ENCODE peak calls at places on chromosomes 16 and 17, in seven cellular contexts. One of them, this sample, is unnamed.

GRCh38 chr16:87202346-87202745 is 114.8 kb downstream of the C16orf95 start:
- DNase-seq in stimulated activated CD4-positive, alpha-beta T cell treated with anti-CD3 and anti-CD28 coated beads, TNF-alpha, amount 100 ng/mL, for 24 hours: no peak
- DNase-seq in RPMI8226: no peak
- DNase-seq in keratinocyte: no peak
- DNase-seq in tibial nerve: no peak
- DNase-seq in fibroblast of lung: peak
- DNase-seq in T-cell: no peak
- DNase-seq in this sample: no peak

GRCh38 chr16:82990155-82990554 is 363.4 kb downstream of the CDH13 start:
- DNase-seq in fibroblast of lung: peak
- DNase-seq in tibial nerve: no peak
- DNase-seq in T-cell: no peak
- DNase-seq in stimulated activated CD4-positive, alpha-beta T cell treated with anti-CD3 and anti-CD28 coated beads, TNF-alpha, amount 100 ng/mL, for 24 hours: no peak
- DNase-seq in keratinocyte: no peak
- DNase-seq in RPMI8226: no peak
- DNase-seq in this sample: no peak

GRCh38 chr17:63490858-63491400 is 14.1 kb downstream of the ACE start:
- DNase-seq in RPMI8226: no peak
- DNase-seq in stimulated activated CD4-positive, alpha-beta T cell treated with anti-CD3 and anti-CD28 coated beads, TNF-alpha, amount 100 ng/mL, for 24 hours: no peak
- DNase-seq in tibial nerve: no peak
- DNase-seq in fibroblast of lung: no peak
- DNase-seq in keratinocyte: no peak
- DNase-seq in T-cell: no peak
- DNase-seq in this sample: no peak

GRCh38 chr16:4689091-4689671 is 4.2 kb upstream of the NUDT16L1 start:
- DNase-seq in stimulated activated CD4-positive, alpha-beta T cell treated with anti-CD3 and anti-CD28 coated beads, TNF-alpha, amount 100 ng/mL, for 24 hours: no peak
- DNase-seq in keratinocyte: no peak
- DNase-seq in fibroblast of lung: no peak
- DNase-seq in tibial nerve: no peak
- DNase-seq in T-cell: no peak
- DNase-seq in RPMI8226: no peak
- DNase-seq in this sample: no peak

GRCh38 chr17:20975566-20975965 is 67.2 kb downstream of the USP22 start:
- DNase-seq in tibial nerve: no peak
- DNase-seq in RPMI8226: no peak
- DNase-seq in stimulated activated CD4-positive, alpha-beta T cell treated with anti-CD3 and anti-CD28 coated beads, TNF-alpha, amount 100 ng/mL, for 24 hours: no peak
- DNase-seq in T-cell: no peak
- DNase-seq in keratinocyte: no peak
- DNase-seq in fibroblast of lung: no peak
- DNase-seq in this sample: no peak

GRCh38 chr16:55000595-55000994 is 69.9 kb downstream of the IRX5 start:
- DNase-seq in tibial nerve: no peak
- DNase-seq in T-cell: no peak
- DNase-seq in RPMI8226: no peak
- DNase-seq in keratinocyte: no peak
- DNase-seq in stimulated activated CD4-positive, alpha-beta T cell treated with anti-CD3 and anti-CD28 coated beads, TNF-alpha, amount 100 ng/mL, for 24 hours: no peak
- DNase-seq in fibroblast of lung: peak
- DNase-seq in this sample: no peak

GRCh38 chr16:76583466-76583865 is 306.3 kb downstream of the CNTNAP4 start:
- DNase-seq in keratinocyte: no peak
- DNase-seq in stimulated activated CD4-positive, alpha-beta T cell treated with anti-CD3 and anti-CD28 coated beads, TNF-alpha, amount 100 ng/mL, for 24 hours: no peak
- DNase-seq in RPMI8226: peak
- DNase-seq in fibroblast of lung: no peak
- DNase-seq in tibial nerve: peak
- DNase-seq in T-cell: no peak
- DNase-seq in this sample: no peak

GRCh38 chr17:77877019-77877418 is 81.5 kb upstream of the TNRC6C start:
- DNase-seq in fibroblast of lung: no peak
- DNase-seq in keratinocyte: no peak
- DNase-seq in RPMI8226: no peak
- DNase-seq in tibial nerve: no peak
- DNase-seq in stimulated activated CD4-positive, alpha-beta T cell treated with anti-CD3 and anti-CD28 coated beads, TNF-alpha, amount 100 ng/mL, for 24 hours: no peak
- DNase-seq in T-cell: no peak
- DNase-seq in this sample: no peak

GRCh38 chr17:31072186-31072585 is 22.6 kb upstream of the NF1 start:
- DNase-seq in fibroblast of lung: peak
- DNase-seq in tibial nerve: no peak
- DNase-seq in keratinocyte: peak
- DNase-seq in T-cell: no peak
- DNase-seq in RPMI8226: no peak
- DNase-seq in stimulated activated CD4-positive, alpha-beta T cell treated with anti-CD3 and anti-CD28 coated beads, TNF-alpha, amount 100 ng/mL, for 24 hours: no peak
- DNase-seq in this sample: no peak

GRCh38 chr16:85461814-85462404 is 151.2 kb upstream of the GSE1 start:
- DNase-seq in stimulated activated CD4-positive, alpha-beta T cell treated with anti-CD3 and anti-CD28 coated beads, TNF-alpha, amount 100 ng/mL, for 24 hours: no peak
- DNase-seq in keratinocyte: no peak
- DNase-seq in RPMI8226: peak
- DNase-seq in tibial nerve: no peak
- DNase-seq in T-cell: no peak
- DNase-seq in fibroblast of lung: peak
- DNase-seq in this sample: no peak

GRCh38 chr16:68884867-68885266 is 41.5 kb downstream of the TANGO6 start:
- DNase-seq in fibroblast of lung: no peak
- DNase-seq in T-cell: no peak
- DNase-seq in keratinocyte: no peak
- DNase-seq in tibial nerve: no peak
- DNase-seq in RPMI8226: no peak
- DNase-seq in stimulated activated CD4-positive, alpha-beta T cell treated with anti-CD3 and anti-CD28 coated beads, TNF-alpha, amount 100 ng/mL, for 24 hours: no peak
- DNase-seq in this sample: no peak

GRCh38 chr17:32007463-32008298 is 498 bp downstream of the LRRC37B start:
- DNase-seq in T-cell: peak
- DNase-seq in stimulated activated CD4-positive, alpha-beta T cell treated with anti-CD3 and anti-CD28 coated beads, TNF-alpha, amount 100 ng/mL, for 24 hours: peak
- DNase-seq in RPMI8226: peak
- DNase-seq in tibial nerve: peak
- DNase-seq in fibroblast of lung: peak
- DNase-seq in keratinocyte: no peak
- DNase-seq in this sample: no peak

GRCh38 chr17:65698381-65699061 is 137.1 kb upstream of the AXIN2 start:
- DNase-seq in T-cell: no peak
- DNase-seq in keratinocyte: no peak
- DNase-seq in RPMI8226: no peak
- DNase-seq in stimulated activated CD4-positive, alpha-beta T cell treated with anti-CD3 and anti-CD28 coated beads, TNF-alpha, amount 100 ng/mL, for 24 hours: no peak
- DNase-seq in fibroblast of lung: peak
- DNase-seq in tibial nerve: no peak
- DNase-seq in this sample: no peak

GRCh38 chr16:2485811-2486507 is 11.0 kb downstream of the TBC1D24 start:
- DNase-seq in tibial nerve: no peak
- DNase-seq in stimulated activated CD4-positive, alpha-beta T cell treated with anti-CD3 and anti-CD28 coated beads, TNF-alpha, amount 100 ng/mL, for 24 hours: no peak
- DNase-seq in RPMI8226: no peak
- DNase-seq in T-cell: no peak
- DNase-seq in keratinocyte: no peak
- DNase-seq in fibroblast of lung: no peak
- DNase-seq in this sample: no peak

GRCh38 chr17:39530513-39530912 is 69.2 kb downstream of the CDK12 start:
- DNase-seq in keratinocyte: no peak
- DNase-seq in T-cell: no peak
- DNase-seq in stimulated activated CD4-positive, alpha-beta T cell treated with anti-CD3 and anti-CD28 coated beads, TNF-alpha, amount 100 ng/mL, for 24 hours: no peak
- DNase-seq in RPMI8226: no peak
- DNase-seq in tibial nerve: no peak
- DNase-seq in fibroblast of lung: no peak
- DNase-seq in this sample: no peak

GRCh38 chr16:51056331-51056730 is 94.7 kb downstream of the SALL1 start:
- DNase-seq in stimulated activated CD4-positive, alpha-beta T cell treated with anti-CD3 and anti-CD28 coated beads, TNF-alpha, amount 100 ng/mL, for 24 hours: no peak
- DNase-seq in RPMI8226: no peak
- DNase-seq in keratinocyte: no peak
- DNase-seq in tibial nerve: no peak
- DNase-seq in T-cell: no peak
- DNase-seq in fibroblast of lung: no peak
- DNase-seq in this sample: no peak

GRCh38 chr16:48272837-48273421 is 25.6 kb upstream of the ABCC11 start:
- DNase-seq in fibroblast of lung: peak
- DNase-seq in T-cell: no peak
- DNase-seq in tibial nerve: peak
- DNase-seq in stimulated activated CD4-positive, alpha-beta T cell treated with anti-CD3 and anti-CD28 coated beads, TNF-alpha, amount 100 ng/mL, for 24 hours: no peak
- DNase-seq in RPMI8226: no peak
- DNase-seq in keratinocyte: no peak
- DNase-seq in this sample: no peak

GRCh38 chr16:53071748-53072301 is 17.0 kb downstream of the CHD9 start:
- DNase-seq in RPMI8226: no peak
- DNase-seq in stimulated activated CD4-positive, alpha-beta T cell treated with anti-CD3 and anti-CD28 coated beads, TNF-alpha, amount 100 ng/mL, for 24 hours: no peak
- DNase-seq in fibroblast of lung: peak
- DNase-seq in T-cell: no peak
- DNase-seq in tibial nerve: peak
- DNase-seq in keratinocyte: no peak
- DNase-seq in this sample: no peak

GRCh38 chr16:47475786-47476185 is 14.7 kb downstream of the PHKB start:
- DNase-seq in keratinocyte: no peak
- DNase-seq in T-cell: no peak
- DNase-seq in stimulated activated CD4-positive, alpha-beta T cell treated with anti-CD3 and anti-CD28 coated beads, TNF-alpha, amount 100 ng/mL, for 24 hours: no peak
- DNase-seq in tibial nerve: no peak
- DNase-seq in RPMI8226: no peak
- DNase-seq in fibroblast of lung: peak
- DNase-seq in this sample: no peak

GRCh38 chr17:57899391-57899790 is 49.5 kb upstream of the MRPS23 start:
- DNase-seq in RPMI8226: no peak
- DNase-seq in tibial nerve: no peak
- DNase-seq in keratinocyte: no peak
- DNase-seq in fibroblast of lung: no peak
- DNase-seq in T-cell: no peak
- DNase-seq in stimulated activated CD4-positive, alpha-beta T cell treated with anti-CD3 and anti-CD28 coated beads, TNF-alpha, amount 100 ng/mL, for 24 hours: no peak
- DNase-seq in this sample: no peak

GRCh38 chr16:21264226-21265036 is 13.7 kb downstream of the CRYM start:
- DNase-seq in RPMI8226: no peak
- DNase-seq in tibial nerve: no peak
- DNase-seq in fibroblast of lung: peak
- DNase-seq in stimulated activated CD4-positive, alpha-beta T cell treated with anti-CD3 and anti-CD28 coated beads, TNF-alpha, amount 100 ng/mL, for 24 hours: no peak
- DNase-seq in keratinocyte: no peak
- DNase-seq in T-cell: no peak
- DNase-seq in this sample: no peak

GRCh38 chr16:87295661-87296531 is 21.3 kb downstream of the C16orf95 start:
- DNase-seq in tibial nerve: no peak
- DNase-seq in fibroblast of lung: no peak
- DNase-seq in stimulated activated CD4-positive, alpha-beta T cell treated with anti-CD3 and anti-CD28 coated beads, TNF-alpha, amount 100 ng/mL, for 24 hours: no peak
- DNase-seq in keratinocyte: no peak
- DNase-seq in T-cell: no peak
- DNase-seq in RPMI8226: no peak
- DNase-seq in this sample: no peak

GRCh38 chr17:80477647-80478478 is 1.5 kb upstream of the NPTX1 start:
- DNase-seq in fibroblast of lung: peak
- DNase-seq in RPMI8226: no peak
- DNase-seq in T-cell: no peak
- DNase-seq in stimulated activated CD4-positive, alpha-beta T cell treated with anti-CD3 and anti-CD28 coated beads, TNF-alpha, amount 100 ng/mL, for 24 hours: no peak
- DNase-seq in keratinocyte: no peak
- DNase-seq in tibial nerve: no peak
- DNase-seq in this sample: no peak

GRCh38 chr16:73192227-73192894 is 144.4 kb upstream of the ZFHX3 start:
- DNase-seq in RPMI8226: no peak
- DNase-seq in fibroblast of lung: peak
- DNase-seq in T-cell: no peak
- DNase-seq in tibial nerve: no peak
- DNase-seq in keratinocyte: no peak
- DNase-seq in stimulated activated CD4-positive, alpha-beta T cell treated with anti-CD3 and anti-CD28 coated beads, TNF-alpha, amount 100 ng/mL, for 24 hours: no peak
- DNase-seq in this sample: no peak

GRCh38 chr17:46732754-46733398 is 85.6 kb downstream of the WNT3 start:
- DNase-seq in stimulated activated CD4-positive, alpha-beta T cell treated with anti-CD3 and anti-CD28 coated beads, TNF-alpha, amount 100 ng/mL, for 24 hours: no peak
- DNase-seq in tibial nerve: no peak
- DNase-seq in fibroblast of lung: no peak
- DNase-seq in keratinocyte: no peak
- DNase-seq in RPMI8226: no peak
- DNase-seq in T-cell: no peak
- DNase-seq in this sample: no peak

GRCh38 chr16:64012166-64012565 is 1109.7 kb downstream of the CDH11 start:
- DNase-seq in RPMI8226: no peak
- DNase-seq in keratinocyte: no peak
- DNase-seq in tibial nerve: no peak
- DNase-seq in fibroblast of lung: peak
- DNase-seq in T-cell: no peak
- DNase-seq in stimulated activated CD4-positive, alpha-beta T cell treated with anti-CD3 and anti-CD28 coated beads, TNF-alpha, amount 100 ng/mL, for 24 hours: no peak
- DNase-seq in this sample: no peak

GRCh38 chr17:57566724-57567123 is 178.4 kb downstream of the CCDC182 start:
- DNase-seq in keratinocyte: no peak
- DNase-seq in tibial nerve: no peak
- DNase-seq in fibroblast of lung: no peak
- DNase-seq in T-cell: no peak
- DNase-seq in RPMI8226: no peak
- DNase-seq in stimulated activated CD4-positive, alpha-beta T cell treated with anti-CD3 and anti-CD28 coated beads, TNF-alpha, amount 100 ng/mL, for 24 hours: no peak
- DNase-seq in this sample: no peak

GRCh38 chr16:50102046-50102756 is 36.4 kb downstream of the HEATR3 start:
- DNase-seq in keratinocyte: peak
- DNase-seq in T-cell: no peak
- DNase-seq in tibial nerve: no peak
- DNase-seq in stimulated activated CD4-positive, alpha-beta T cell treated with anti-CD3 and anti-CD28 coated beads, TNF-alpha, amount 100 ng/mL, for 24 hours: no peak
- DNase-seq in fibroblast of lung: peak
- DNase-seq in RPMI8226: no peak
- DNase-seq in this sample: no peak

GRCh38 chr16:15434425-15435215 is at the start of gene BMERB1:
- DNase-seq in keratinocyte: no peak
- DNase-seq in RPMI8226: no peak
- DNase-seq in fibroblast of lung: peak
- DNase-seq in stimulated activated CD4-positive, alpha-beta T cell treated with anti-CD3 and anti-CD28 coated beads, TNF-alpha, amount 100 ng/mL, for 24 hours: peak
- DNase-seq in tibial nerve: peak
- DNase-seq in T-cell: peak
- DNase-seq in this sample: no peak

GRCh38 chr16:46947900-46948547 is 25.4 kb downstream of the DNAJA2 start:
- DNase-seq in T-cell: peak
- DNase-seq in stimulated activated CD4-positive, alpha-beta T cell treated with anti-CD3 and anti-CD28 coated beads, TNF-alpha, amount 100 ng/mL, for 24 hours: peak
- DNase-seq in tibial nerve: peak
- DNase-seq in keratinocyte: no peak
- DNase-seq in RPMI8226: peak
- DNase-seq in fibroblast of lung: peak
- DNase-seq in this sample: no peak

GRCh38 chr17:12877953-12878669 is 88.8 kb downstream of the ARHGAP44 start:
- DNase-seq in T-cell: no peak
- DNase-seq in fibroblast of lung: no peak
- DNase-seq in stimulated activated CD4-positive, alpha-beta T cell treated with anti-CD3 and anti-CD28 coated beads, TNF-alpha, amount 100 ng/mL, for 24 hours: no peak
- DNase-seq in keratinocyte: no peak
- DNase-seq in tibial nerve: no peak
- DNase-seq in RPMI8226: no peak
- DNase-seq in this sample: no peak

GRCh38 chr17:81831957-81832607 is 1.0 kb downstream of the MCRIP1 start:
- DNase-seq in T-cell: peak
- DNase-seq in stimulated activated CD4-positive, alpha-beta T cell treated with anti-CD3 and anti-CD28 coated beads, TNF-alpha, amount 100 ng/mL, for 24 hours: peak
- DNase-seq in tibial nerve: no peak
- DNase-seq in keratinocyte: no peak
- DNase-seq in RPMI8226: peak
- DNase-seq in fibroblast of lung: peak
- DNase-seq in this sample: no peak

GRCh38 chr17:17518019-17518418 is 21.8 kb upstream of the RASD1 start:
- DNase-seq in stimulated activated CD4-positive, alpha-beta T cell treated with anti-CD3 and anti-CD28 coated beads, TNF-alpha, amount 100 ng/mL, for 24 hours: no peak
- DNase-seq in RPMI8226: no peak
- DNase-seq in T-cell: no peak
- DNase-seq in fibroblast of lung: no peak
- DNase-seq in keratinocyte: no peak
- DNase-seq in tibial nerve: no peak
- DNase-seq in this sample: no peak

GRCh38 chr17:27819171-27819544 is 18.8 kb upstream of the NOS2 start:
- DNase-seq in RPMI8226: no peak
- DNase-seq in T-cell: no peak
- DNase-seq in keratinocyte: no peak
- DNase-seq in fibroblast of lung: no peak
- DNase-seq in tibial nerve: no peak
- DNase-seq in stimulated activated CD4-positive, alpha-beta T cell treated with anti-CD3 and anti-CD28 coated beads, TNF-alpha, amount 100 ng/mL, for 24 hours: no peak
- DNase-seq in this sample: no peak

GRCh38 chr16:88770459-88771293 is 14.3 kb downstream of the PIEZO1 start:
- DNase-seq in keratinocyte: peak
- DNase-seq in tibial nerve: no peak
- DNase-seq in fibroblast of lung: peak
- DNase-seq in RPMI8226: no peak
- DNase-seq in stimulated activated CD4-positive, alpha-beta T cell treated with anti-CD3 and anti-CD28 coated beads, TNF-alpha, amount 100 ng/mL, for 24 hours: no peak
- DNase-seq in T-cell: peak
- DNase-seq in this sample: no peak

GRCh38 chr17:45291170-45291805 is 25.5 kb downstream of the MAP3K14 start:
- DNase-seq in T-cell: no peak
- DNase-seq in tibial nerve: peak
- DNase-seq in keratinocyte: no peak
- DNase-seq in RPMI8226: no peak
- DNase-seq in fibroblast of lung: no peak
- DNase-seq in stimulated activated CD4-positive, alpha-beta T cell treated with anti-CD3 and anti-CD28 coated beads, TNF-alpha, amount 100 ng/mL, for 24 hours: no peak
- DNase-seq in this sample: no peak

GRCh38 chr16:19432429-19432828 is 14.7 kb downstream of the TMC5 start:
- DNase-seq in T-cell: no peak
- DNase-seq in tibial nerve: no peak
- DNase-seq in stimulated activated CD4-positive, alpha-beta T cell treated with anti-CD3 and anti-CD28 coated beads, TNF-alpha, amount 100 ng/mL, for 24 hours: no peak
- DNase-seq in fibroblast of lung: no peak
- DNase-seq in RPMI8226: no peak
- DNase-seq in keratinocyte: no peak
- DNase-seq in this sample: no peak

GRCh38 chr17:5823219-5823618 is 238.9 kb upstream of the NLRP1 start:
- DNase-seq in keratinocyte: peak
- DNase-seq in fibroblast of lung: no peak
- DNase-seq in RPMI8226: no peak
- DNase-seq in stimulated activated CD4-positive, alpha-beta T cell treated with anti-CD3 and anti-CD28 coated beads, TNF-alpha, amount 100 ng/mL, for 24 hours: no peak
- DNase-seq in T-cell: no peak
- DNase-seq in tibial nerve: no peak
- DNase-seq in this sample: no peak